ENCODE peak calls at places on chromosomes 16 and 17, in nine cellular contexts. N is H9; E is A172; U is M059J; D is CD4-positive, alpha-beta T cell; R is AML-193; M is epithelial cell of esophagus; B is retinal pigment epithelial cell; V is effector CD4-positive, alpha-beta T cell. Y is an unnamed sample.

GRCh38 chr17:66459811-66460270 is 157.4 kb downstream of the PRKCA start:
- DNase-seq in N (no peak), E (peak), U (peak), D (no peak), R (peak), M (peak), B (peak), V (no peak), Y (peak)

GRCh38 chr16:85142771-85143211 is 30.5 kb upstream of the CIBAR2 start:
- DNase-seq in N (no peak), E (no peak), U (no peak), D (no peak), R (no peak), M (no peak), B (no peak), V (no peak), Y (no peak)

GRCh38 chr17:75524971-75525805 is at the start of gene LLGL2:
- DNase-seq in N (peak), E (no peak), U (peak), D (peak), R (peak), M (peak), B (no peak), V (peak), Y (peak)

GRCh38 chr16:30376508-30376907 is 1.9 kb downstream of the MYL11 start:
- DNase-seq in N (no peak), E (no peak), U (no peak), D (no peak), R (no peak), M (no peak), B (no peak), V (no peak), Y (no peak)

GRCh38 chr17:71934520-71934919 is 186.3 kb upstream of the SOX9 start:
- DNase-seq in N (no peak), E (no peak), U (no peak), D (no peak), R (no peak), M (peak), B (no peak), V (no peak), Y (no peak)

GRCh38 chr16:85265161-85265784 is 153.0 kb upstream of the CIBAR2 start:
- DNase-seq in N (no peak), E (no peak), U (no peak), D (no peak), R (no peak), M (no peak), B (no peak), V (no peak), Y (no peak)

GRCh38 chr16:82016268-82016667 is 5.0 kb upstream of the SDR42E1 start:
- DNase-seq in N (no peak), E (peak), U (peak), D (no peak), R (no peak), M (peak), B (no peak), V (no peak), Y (no peak)

GRCh38 chr16:64364894-64365293 is 757.0 kb downstream of the CDH11 start:
- DNase-seq in N (no peak), E (no peak), U (no peak), D (no peak), R (no peak), M (no peak), B (no peak), V (no peak), Y (no peak)

GRCh38 chr17:31492880-31493655 is 101.6 kb downstream of the RAB11FIP4 start:
- DNase-seq in N (no peak), E (no peak), U (no peak), D (peak), R (peak), M (no peak), B (no peak), V (peak), Y (no peak)

GRCh38 chr16:27730703-27731220 is 180.8 kb downstream of the KATNIP start:
- DNase-seq in N (no peak), E (no peak), U (no peak), D (no peak), R (no peak), M (no peak), B (no peak), V (no peak), Y (no peak)

GRCh38 chr17:40425741-40426140 is 8.0 kb upstream of the TOP2A start:
- DNase-seq in N (peak), E (no peak), U (no peak), D (no peak), R (no peak), M (no peak), B (no peak), V (no peak), Y (no peak)

GRCh38 chr16:22141746-22142145 is 20.6 kb upstream of the SDR42E2 start:
- DNase-seq in N (peak), E (no peak), U (peak), D (no peak), R (no peak), M (peak), B (no peak), V (no peak), Y (no peak)

GRCh38 chr17:8477653-8478441 is 42.2 kb downstream of the NDEL1 start:
- DNase-seq in N (no peak), E (no peak), U (no peak), D (no peak), R (no peak), M (no peak), B (no peak), V (no peak), Y (no peak)

GRCh38 chr17:81576621-81577277 is 24.6 kb upstream of the FAAP100 start:
- DNase-seq in N (peak), E (peak), U (peak), D (no peak), R (no peak), M (peak), B (peak), V (no peak), Y (no peak)

GRCh38 chr17:5540321-5540720 is 44.0 kb downstream of the NLRP1 start:
- DNase-seq in N (no peak), E (no peak), U (no peak), D (no peak), R (no peak), M (no peak), B (no peak), V (no peak), Y (no peak)

GRCh38 chr16:11139624-11140375 is 116.2 kb downstream of the SOCS1 start:
- DNase-seq in N (peak), E (no peak), U (peak), D (peak), R (no peak), M (no peak), B (no peak), V (no peak), Y (no peak)

GRCh38 chr16:53541326-53541725 is 38.3 kb upstream of the AKTIP start:
- DNase-seq in N (no peak), E (no peak), U (no peak), D (no peak), R (no peak), M (no peak), B (no peak), V (no peak), Y (no peak)

GRCh38 chr17:2181206-2181983 is 122.2 kb downstream of the SMG6 start:
- DNase-seq in N (no peak), E (peak), U (peak), D (no peak), R (no peak), M (no peak), B (peak), V (no peak), Y (no peak)

GRCh38 chr16:57979006-57979585 is 8.2 kb upstream of the CNGB1 start:
- DNase-seq in N (no peak), E (no peak), U (no peak), D (no peak), R (no peak), M (no peak), B (no peak), V (no peak), Y (no peak)

GRCh38 chr17:79739148-79740062 is 8.7 kb downstream of the ENPP7 start:
- DNase-seq in N (no peak), E (peak), U (peak), D (no peak), R (no peak), M (no peak), B (no peak), V (no peak), Y (no peak)

GRCh38 chr17:41464682-41465081 is 2.5 kb downstream of the KRT32 start:
- DNase-seq in N (no peak), E (peak), U (peak), D (no peak), R (no peak), M (peak), B (peak), V (no peak), Y (peak)

GRCh38 chr16:74463888-74464287 is 42.6 kb upstream of the CLEC18B start:
- DNase-seq in N (no peak), E (no peak), U (no peak), D (no peak), R (no peak), M (no peak), B (no peak), V (no peak), Y (no peak)

GRCh38 chr17:72121164-72122001 is 563 bp downstream of the SOX9 start:
- DNase-seq in N (peak), E (peak), U (peak), D (no peak), R (no peak), M (peak), B (no peak), V (no peak), Y (no peak)

GRCh38 chr17:6043405-6043804 is 26.8 kb upstream of the WSCD1 start:
- DNase-seq in N (no peak), E (no peak), U (no peak), D (no peak), R (no peak), M (no peak), B (no peak), V (no peak), Y (no peak)

GRCh38 chr17:4304417-4305027 is 40.7 kb upstream of the ANKFY1 start:
- DNase-seq in N (no peak), E (peak), U (peak), D (peak), R (peak), M (peak), B (no peak), V (peak), Y (no peak)

GRCh38 chr16:89402962-89403361 is 87.4 kb downstream of the ANKRD11 start:
- DNase-seq in N (no peak), E (no peak), U (no peak), D (no peak), R (no peak), M (no peak), B (no peak), V (no peak), Y (no peak)

GRCh38 chr16:70701036-70701435 is 15.2 kb upstream of the MTSS2 start:
- DNase-seq in N (no peak), E (peak), U (no peak), D (no peak), R (no peak), M (no peak), B (no peak), V (no peak), Y (no peak)

GRCh38 chr17:2214887-2215615 is 88.5 kb downstream of the SMG6 start:
- DNase-seq in N (no peak), E (peak), U (peak), D (no peak), R (no peak), M (no peak), B (no peak), V (no peak), Y (no peak)

GRCh38 chr17:69596141-69596540 is 181.6 kb downstream of the MAP2K6 start:
- DNase-seq in N (no peak), E (no peak), U (no peak), D (no peak), R (no peak), M (no peak), B (no peak), V (no peak), Y (no peak)

GRCh38 chr16:87556941-87557459 is 45.3 kb upstream of the JPH3 start:
- DNase-seq in N (no peak), E (no peak), U (no peak), D (no peak), R (no peak), M (no peak), B (no peak), V (no peak), Y (no peak)

GRCh38 chr17:37710344-37710886 is 34.4 kb downstream of the HNF1B start:
- DNase-seq in N (peak), E (peak), U (peak), D (no peak), R (no peak), M (peak), B (peak), V (no peak), Y (no peak)

GRCh38 chr17:44010966-44011647 is 3.7 kb downstream of the TMEM101 start:
- DNase-seq in N (no peak), E (no peak), U (no peak), D (no peak), R (no peak), M (no peak), B (no peak), V (no peak), Y (no peak)

GRCh38 chr17:74104921-74105320 is 98.6 kb upstream of the RPL38 start:
- DNase-seq in N (no peak), E (no peak), U (no peak), D (no peak), R (no peak), M (no peak), B (no peak), V (no peak), Y (no peak)

GRCh38 chr17:62880120-62880519 is 72.0 kb upstream of the MARCHF10 start:
- DNase-seq in N (no peak), E (no peak), U (no peak), D (no peak), R (no peak), M (no peak), B (no peak), V (no peak), Y (no peak)

GRCh38 chr16:84561291-84561690 is 56.6 kb downstream of the COTL1 start:
- DNase-seq in N (peak), E (no peak), U (no peak), D (no peak), R (no peak), M (no peak), B (no peak), V (no peak), Y (no peak)